ENCODE peak calls at places on chromosomes 11 and 22, in ten cellular contexts. Y is stomach; S is fibroblast of the conjunctiva; C is Daoy; K is activated naive CD4-positive, alpha-beta T cell treated with anti-CD3 and anti-CD28 coated beads, Interleukin-2, amount 10 ng/mL, durations not matched to agents 7 days and 5 days; I is OCI-M1; W is CD8-positive, alpha-beta T cell; M is nucleus accumbens; G is glomerular endothelial cell; V is neural crest cell. A is an unnamed sample.

GRCh38 chr11:62124186-62125113 is 639 bp downstream of the INCENP start:
- DNase-seq in Y (no peak), S (peak), C (peak), K (peak), I (peak), W (no peak), M (no peak), G (no peak), V (peak), A (no peak)

GRCh38 chr11:60771146-60771545 is 14.0 kb upstream of the MS4A10 start:
- DNase-seq in Y (no peak), S (no peak), C (no peak), K (no peak), I (no peak), W (no peak), M (no peak), G (no peak), V (no peak), A (no peak)

GRCh38 chr22:20438066-20438677 is 547 bp upstream of the SCARF2 start:
- DNase-seq in Y (no peak), S (no peak), C (no peak), K (no peak), I (no peak), W (no peak), M (no peak), G (no peak), V (no peak), A (no peak)

GRCh38 chr11:118051611-118052461 is 25.0 kb upstream of the TMPRSS4 start:
- DNase-seq in Y (peak), S (no peak), C (no peak), K (peak), I (no peak), W (peak), M (no peak), G (no peak), V (no peak), A (no peak)

GRCh38 chr22:37021710-37022482 is 2.4 kb downstream of the MPST start:
- DNase-seq in Y (peak), S (no peak), C (peak), K (peak), I (peak), W (peak), M (peak), G (no peak), V (peak), A (no peak)

GRCh38 chr11:108967571-108967970 is 302.7 kb downstream of the DDX10 start:
- DNase-seq in Y (no peak), S (no peak), C (no peak), K (no peak), I (no peak), W (no peak), M (peak), G (no peak), V (no peak), A (no peak)

GRCh38 chr11:105132716-105133511 is 6.7 kb downstream of the CARD18 start:
- DNase-seq in Y (no peak), S (peak), C (peak), K (no peak), I (no peak), W (no peak), M (no peak), G (no peak), V (no peak), A (no peak)

GRCh38 chr11:100932474-100933100 is 197.0 kb downstream of the PGR start:
- DNase-seq in Y (no peak), S (peak), C (peak), K (no peak), I (peak), W (no peak), M (no peak), G (no peak), V (no peak), A (peak)

GRCh38 chr11:27528711-27529110 is 22.1 kb upstream of the LIN7C start:
- DNase-seq in Y (no peak), S (no peak), C (no peak), K (no peak), I (no peak), W (no peak), M (no peak), G (no peak), V (no peak), A (no peak)

GRCh38 chr22:40635940-40636379 is 559 bp downstream of the MRTFA start:
- DNase-seq in Y (peak), S (no peak), C (no peak), K (peak), I (no peak), W (peak), M (no peak), G (no peak), V (peak), A (no peak)

GRCh38 chr11:123640677-123641494 is 13.5 kb downstream of the SCN3B start:
- DNase-seq in Y (peak), S (no peak), C (peak), K (peak), I (peak), W (peak), M (peak), G (no peak), V (peak), A (peak)

GRCh38 chr11:3121416-3121815 is 43.7 kb downstream of the OSBPL5 start:
- DNase-seq in Y (peak), S (no peak), C (no peak), K (peak), I (no peak), W (no peak), M (no peak), G (no peak), V (no peak), A (no peak)

GRCh38 chr11:45928535-45929215 is 6.2 kb downstream of the LARGE2 start:
- DNase-seq in Y (no peak), S (no peak), C (no peak), K (no peak), I (no peak), W (no peak), M (no peak), G (no peak), V (no peak), A (no peak)

GRCh38 chr11:75631086-75631694 is 37.6 kb downstream of the MAP6 start:
- DNase-seq in Y (no peak), S (no peak), C (no peak), K (no peak), I (peak), W (no peak), M (no peak), G (no peak), V (no peak), A (no peak)

GRCh38 chr11:68584097-68584496 is 100.2 kb upstream of the GAL start:
- DNase-seq in Y (peak), S (no peak), C (peak), K (peak), I (peak), W (peak), M (peak), G (peak), V (peak), A (no peak)

GRCh38 chr11:6486938-6487337 is 5.6 kb downstream of the TIMM10B start:
- DNase-seq in Y (no peak), S (no peak), C (no peak), K (no peak), I (no peak), W (no peak), M (no peak), G (no peak), V (no peak), A (no peak)

GRCh38 chr22:43510226-43511070 is 98.6 kb downstream of the MPPED1 start:
- DNase-seq in Y (no peak), S (no peak), C (no peak), K (no peak), I (no peak), W (no peak), M (no peak), G (no peak), V (no peak), A (no peak)

GRCh38 chr22:49163960-49164690 is 663.5 kb downstream of the BRD1 start:
- DNase-seq in Y (no peak), S (no peak), C (no peak), K (no peak), I (no peak), W (no peak), M (no peak), G (no peak), V (no peak), A (no peak)

GRCh38 chr11:15967966-15968365 is 388.4 kb downstream of the SOX6 start:
- DNase-seq in Y (no peak), S (peak), C (no peak), K (no peak), I (peak), W (no peak), M (no peak), G (peak), V (no peak), A (no peak)

GRCh38 chr22:33401291-33401690 is 343.1 kb upstream of the SYN3 start:
- DNase-seq in Y (no peak), S (no peak), C (peak), K (no peak), I (no peak), W (no peak), M (no peak), G (no peak), V (no peak), A (no peak)

GRCh38 chr22:44163536-44163935 is 17.2 kb upstream of the PARVG start:
- DNase-seq in Y (no peak), S (no peak), C (no peak), K (no peak), I (no peak), W (no peak), M (no peak), G (no peak), V (no peak), A (no peak)

GRCh38 chr11:1102996-1103395 is 28.3 kb downstream of the MUC2 start:
- DNase-seq in Y (no peak), S (no peak), C (no peak), K (no peak), I (no peak), W (no peak), M (no peak), G (no peak), V (no peak), A (no peak)

GRCh38 chr11:477042-477715 is 27.1 kb downstream of the PTDSS2 start:
- DNase-seq in Y (no peak), S (no peak), C (no peak), K (no peak), I (no peak), W (no peak), M (no peak), G (no peak), V (no peak), A (no peak)

GRCh38 chr11:70575396-70576060 is 177.2 kb downstream of the CTTN start:
- DNase-seq in Y (no peak), S (no peak), C (no peak), K (no peak), I (no peak), W (no peak), M (no peak), G (no peak), V (no peak), A (no peak)

GRCh38 chr11:110091995-110092576 is 1.1 kb upstream of the ZC3H12C start:
- DNase-seq in Y (no peak), S (no peak), C (no peak), K (no peak), I (no peak), W (no peak), M (no peak), G (no peak), V (no peak), A (no peak)

GRCh38 chr11:92893276-92893675 is 76.2 kb upstream of the MTNR1B start:
- DNase-seq in Y (no peak), S (no peak), C (no peak), K (no peak), I (no peak), W (no peak), M (no peak), G (no peak), V (no peak), A (no peak)

GRCh38 chr11:110758012-110758411 is 45.8 kb upstream of the ARHGAP20 start:
- DNase-seq in Y (no peak), S (no peak), C (no peak), K (no peak), I (no peak), W (no peak), M (no peak), G (no peak), V (no peak), A (no peak)

GRCh38 chr11:64070301-64070656 is 34.5 kb downstream of the FLRT1 start:
- DNase-seq in Y (no peak), S (no peak), C (no peak), K (no peak), I (no peak), W (no peak), M (no peak), G (no peak), V (no peak), A (no peak)